ENCODE peak calls at places on chromosomes 6 and 20, in five cellular contexts. One of them, this sample, is unnamed.

GRCh38 chr20:24305366-24305765 is 164.1 kb upstream of the SYNDIG1 start:
- DNase-seq in adipocyte: no peak
- DNase-seq in ELR: no peak
- DNase-seq in upper lobe of right lung: no peak
- DNase-seq in central memory CD4-positive, alpha-beta T cell: no peak
- DNase-seq in this sample: no peak

GRCh38 chr20:48025061-48025515 is 239.8 kb upstream of the SULF2 start:
- DNase-seq in adipocyte: peak
- DNase-seq in central memory CD4-positive, alpha-beta T cell: no peak
- DNase-seq in upper lobe of right lung: no peak
- DNase-seq in ELR: peak
- DNase-seq in this sample: peak

GRCh38 chr6:45478235-45478634 is 100.5 kb upstream of the SUPT3H start:
- DNase-seq in adipocyte: peak
- DNase-seq in upper lobe of right lung: no peak
- DNase-seq in ELR: peak
- DNase-seq in central memory CD4-positive, alpha-beta T cell: no peak
- DNase-seq in this sample: no peak

GRCh38 chr6:87661016-87661415 is 41.0 kb downstream of the AKIRIN2 start:
- DNase-seq in upper lobe of right lung: no peak
- DNase-seq in central memory CD4-positive, alpha-beta T cell: no peak
- DNase-seq in adipocyte: peak
- DNase-seq in ELR: no peak
- DNase-seq in this sample: no peak

GRCh38 chr6:55704421-55704820 is 125.4 kb upstream of the HMGCLL1 start:
- DNase-seq in central memory CD4-positive, alpha-beta T cell: no peak
- DNase-seq in ELR: peak
- DNase-seq in upper lobe of right lung: no peak
- DNase-seq in adipocyte: peak
- DNase-seq in this sample: no peak

GRCh38 chr6:35089935-35090505 is 51.1 kb downstream of the TCP11 start:
- DNase-seq in adipocyte: peak
- DNase-seq in ELR: peak
- DNase-seq in central memory CD4-positive, alpha-beta T cell: no peak
- DNase-seq in upper lobe of right lung: peak
- DNase-seq in this sample: no peak

GRCh38 chr20:12883507-12883885 is 125.3 kb upstream of the SPTLC3 start:
- DNase-seq in adipocyte: no peak
- DNase-seq in ELR: no peak
- DNase-seq in central memory CD4-positive, alpha-beta T cell: no peak
- DNase-seq in upper lobe of right lung: no peak
- DNase-seq in this sample: no peak

GRCh38 chr20:36645998-36646397 is at the start of gene SLA2:
- DNase-seq in upper lobe of right lung: peak
- DNase-seq in adipocyte: no peak
- DNase-seq in central memory CD4-positive, alpha-beta T cell: peak
- DNase-seq in ELR: no peak
- DNase-seq in this sample: no peak

GRCh38 chr6:157635388-157636244 is 187.4 kb upstream of the SNX9 start:
- DNase-seq in adipocyte: no peak
- DNase-seq in ELR: no peak
- DNase-seq in central memory CD4-positive, alpha-beta T cell: no peak
- DNase-seq in upper lobe of right lung: no peak
- DNase-seq in this sample: no peak

GRCh38 chr6:168865-169455 is 123.3 kb upstream of the DUSP22 start:
- DNase-seq in central memory CD4-positive, alpha-beta T cell: no peak
- DNase-seq in ELR: peak
- DNase-seq in upper lobe of right lung: no peak
- DNase-seq in adipocyte: peak
- DNase-seq in this sample: peak

GRCh38 chr20:36528176-36528874 is 13.0 kb upstream of the MYL9 start:
- DNase-seq in adipocyte: no peak
- DNase-seq in upper lobe of right lung: no peak
- DNase-seq in ELR: no peak
- DNase-seq in central memory CD4-positive, alpha-beta T cell: no peak
- DNase-seq in this sample: no peak

GRCh38 chr20:37576911-37577310 is 49.2 kb upstream of the BLCAP start:
- DNase-seq in adipocyte: no peak
- DNase-seq in ELR: no peak
- DNase-seq in upper lobe of right lung: no peak
- DNase-seq in central memory CD4-positive, alpha-beta T cell: no peak
- DNase-seq in this sample: no peak